ENCODE peak calls at places on chromosomes 5 and 9, in six cellular contexts. M is PC-3, J is PC-9, N is OCI-LY7, V is HCT116, K is GM23248. Q is an unnamed sample.
A peak's percentile ranks its signal among the peaks of the same experiment; 100 is the strongest.

GRCh38 chr5:61701877-61702602 is 370.0 kb downstream of the ZSWIM6 start:
- DNase-seq in N (no peak), J (no peak), M (no peak), K (peak; percentile 12), V (no peak), Q (no peak)

GRCh38 chr5:136039202-136039601 is 10.4 kb downstream of the TGFBI start:
- DNase-seq in J (no peak), M (no peak), N (no peak), K (peak; percentile 46), V (no peak), Q (no peak)

GRCh38 chr9:93097496-93098205 is 1.6 kb downstream of the CARD19 start:
- DNase-seq in M (peak; percentile 9), N (no peak), K (peak; percentile 38), J (no peak), V (no peak), Q (no peak)

GRCh38 chr9:87682085-87682484 is 43.8 kb upstream of the CTSL start:
- DNase-seq in M (no peak), N (no peak), K (no peak), J (no peak), V (no peak), Q (no peak)

GRCh38 chr5:143645356-143645755 is 166.6 kb upstream of the HMHB1 start:
- DNase-seq in V (no peak), K (no peak), N (no peak), J (no peak), M (no peak), Q (no peak)

GRCh38 chr5:9898319-9898718 is 268.2 kb upstream of the TAS2R1 start:
- DNase-seq in M (peak; percentile 85), V (peak; percentile 8), N (peak; percentile 4), J (no peak), K (peak; percentile 55), Q (peak; percentile 57)

GRCh38 chr5:75168026-75168750 is 68.5 kb downstream of the ANKRD31 start:
- DNase-seq in V (no peak), M (no peak), K (no peak), J (no peak), N (no peak), Q (no peak)

GRCh38 chr9:89922099-89922498 is 317.3 kb downstream of the GADD45G start:
- DNase-seq in N (no peak), J (no peak), V (no peak), M (no peak), K (no peak), Q (no peak)

GRCh38 chr5:99453181-99453580 is 524.4 kb upstream of the CHD1 start:
- DNase-seq in N (no peak), V (no peak), K (no peak), J (no peak), M (no peak), Q (no peak)

GRCh38 chr5:172150514-172151425 is 37.3 kb downstream of the STK10 start:
- DNase-seq in K (peak; percentile 35), M (no peak), V (no peak), N (no peak), J (no peak), Q (no peak)

GRCh38 chr5:38384396-38384795 is 126.0 kb downstream of the EGFLAM start:
- DNase-seq in V (no peak), K (no peak), J (no peak), N (no peak), M (no peak), Q (no peak)

GRCh38 chr5:115351356-115352195 is 55.1 kb upstream of the CCDC112 start:
- DNase-seq in N (no peak), M (peak; percentile 68), J (no peak), K (peak; percentile 85), V (no peak), Q (no peak)

GRCh38 chr5:129367883-129368282 is 92.2 kb upstream of the ADAMTS19 start:
- DNase-seq in N (no peak), J (no peak), V (no peak), M (no peak), K (no peak), Q (no peak)

GRCh38 chr9:11199335-11199734 is 586.5 kb upstream of the PTPRD start:
- DNase-seq in K (no peak), M (no peak), N (no peak), V (no peak), J (no peak), Q (no peak)

GRCh38 chr9:99059074-99059894 is 45.6 kb upstream of the TGFBR1 start:
- DNase-seq in N (peak; percentile 73), V (no peak), M (peak; percentile 19), K (peak; percentile 42), J (no peak), Q (peak; percentile 93)

GRCh38 chr5:67095346-67095871 is 101.2 kb downstream of the CD180 start:
- DNase-seq in M (no peak), K (peak; percentile 69), V (no peak), N (no peak), J (no peak), Q (no peak)

GRCh38 chr5:2293906-2294305 is 411.2 kb upstream of the IRX4 start:
- DNase-seq in N (no peak), J (no peak), K (no peak), V (no peak), M (no peak), Q (no peak)

GRCh38 chr9:112203536-112203935 is 28.4 kb upstream of the SUSD1 start:
- DNase-seq in V (no peak), N (no peak), K (peak; percentile 66), M (peak; percentile 33), J (no peak), Q (no peak)

GRCh38 chr9:131545003-131545785 is at the start of gene PRRT1B:
- DNase-seq in K (peak; percentile 13), N (no peak), M (peak; percentile 85), J (peak; percentile 68), V (no peak), Q (no peak)

GRCh38 chr5:96257904-96258303 is 175.1 kb downstream of the PCSK1 start:
- DNase-seq in N (no peak), M (peak; percentile 36), V (no peak), K (peak; percentile 89), J (no peak), Q (no peak)

GRCh38 chr5:759111-759741 is 25.3 kb downstream of the ZDHHC11B start:
- DNase-seq in J (peak; percentile 91), V (no peak), K (peak; percentile 39), N (no peak), M (peak; percentile 57), Q (no peak)

GRCh38 chr9:131772940-131773339 is 33.1 kb upstream of the RAPGEF1 start:
- DNase-seq in N (no peak), V (no peak), K (no peak), J (no peak), M (no peak), Q (no peak)

GRCh38 chr5:1470762-1471211 is 25.5 kb upstream of the SLC6A3 start:
- DNase-seq in K (no peak), J (no peak), N (no peak), M (no peak), V (no peak), Q (no peak)

GRCh38 chr9:97930972-97931371 is 7.0 kb downstream of the HEMGN start:
- DNase-seq in K (no peak), M (no peak), V (no peak), J (no peak), N (peak; percentile 62), Q (no peak)
- H3K36me3 ChIP-seq in K (no peaks in the 10 kb centered on the region), M (no peaks in the 10 kb centered on the region), V (no peaks in the 10 kb centered on the region), J (no peaks in the 10 kb centered on the region), N (no peaks in the 10 kb centered on the region), Q (no peaks in the 10 kb centered on the region)

GRCh38 chr9:82890865-82891264 is 172.1 kb downstream of the RASEF start:
- DNase-seq in J (no peak), V (no peak), N (no peak), M (no peak), K (no peak), Q (no peak)

GRCh38 chr9:82891321-82891720 is 171.6 kb downstream of the RASEF start:
- DNase-seq in J (no peak), V (no peak), N (no peak), M (no peak), K (no peak), Q (no peak)

GRCh38 chr9:82894961-82895902 is 167.7 kb downstream of the RASEF start:
- DNase-seq in N (no peak), J (no peak), V (no peak), M (no peak), K (no peak), Q (no peak)

GRCh38 chr9:82890401-82890800 is 172.5 kb downstream of the RASEF start:
- DNase-seq in N (no peak), V (no peak), J (no peak), M (no peak), K (no peak), Q (no peak)

GRCh38 chr9:82893549-82893948 is 169.4 kb downstream of the RASEF start:
- DNase-seq in K (no peak), M (no peak), V (no peak), N (no peak), J (no peak), Q (no peak)
- H3K9me2 ChIP-seq in K (no peaks in the 10 kb centered on the region), M (no peaks in the 10 kb centered on the region), V (no peaks in the 10 kb centered on the region), N (no peaks in the 10 kb centered on the region), J (no peaks in the 10 kb centered on the region), Q (no peaks in the 10 kb centered on the region)

DNA sequence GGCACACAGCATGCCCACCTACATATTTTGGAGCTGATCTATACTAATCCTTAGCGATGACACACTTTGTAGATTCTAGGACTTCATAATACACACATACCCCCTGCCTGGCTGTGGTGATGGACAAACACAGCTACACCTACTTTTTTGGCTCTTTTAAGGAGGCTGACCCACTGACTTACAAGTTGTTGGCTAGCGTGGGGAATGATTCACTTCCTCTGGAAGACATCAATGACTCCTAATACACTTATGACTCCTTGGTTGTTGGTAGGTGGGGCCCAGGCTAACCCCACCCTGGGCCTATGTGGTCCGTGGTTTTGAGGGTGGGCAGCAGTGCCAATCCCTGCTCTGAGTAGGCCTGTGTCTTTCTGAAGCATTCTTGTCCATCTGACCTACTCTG is 144.4 kb downstream of the SLC12A2 start:
- DNase-seq in V (peak; percentile 18), K (peak; percentile 95), J (no peak), N (no peak), M (peak; percentile 97), Q (no peak)
- H2AFZ ChIP-seq in V (peak overlapping the region; percentile 81), K (no peak overlapping the region), J (peak overlapping the region; percentile 40), N (no peak overlapping the region), M (peak overlapping the region; percentile 31), Q (no peak overlapping the region)

DNA sequence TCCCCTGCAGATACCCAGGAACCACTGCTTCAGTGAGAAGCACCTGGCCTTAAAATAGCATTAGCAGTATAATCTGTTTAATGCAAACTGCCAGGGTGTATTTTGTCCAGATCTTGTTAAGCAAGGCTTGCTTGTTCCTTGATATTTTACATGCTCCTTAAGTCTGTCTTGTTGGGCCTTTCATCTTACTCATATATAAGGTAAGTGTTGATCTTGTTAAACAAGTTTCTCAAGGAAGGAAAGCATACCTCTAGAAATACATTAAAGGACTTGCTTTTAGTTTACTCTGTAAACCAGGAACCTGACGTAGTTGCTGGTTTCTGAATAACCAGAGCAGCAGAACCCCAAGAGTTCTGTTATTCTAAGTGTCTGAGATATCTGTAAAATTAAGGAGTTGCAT is 13.7 kb downstream of the HSPA4 start:
- DNase-seq in N (no peak), K (no peak), M (peak; percentile 42), J (no peak), V (no peak), Q (no peak)
- H3K36me3 ChIP-seq in N (peaks cover 90% of the 10 kb centered on the region), K (peaks cover 26% of the 10 kb centered on the region), M (peaks cover 25% of the 10 kb centered on the region), J (peaks cover 32% of the 10 kb centered on the region), V (peaks cover 21% of the 10 kb centered on the region), Q (peaks cover 45% of the 10 kb centered on the region)

Q was measured in Karpas-422.